ENCODE peak calls at places on chromosomes 11 and 22, in five cellular contexts. X is H9, B is H1, Y is mesenchymal stem cell, I is trophoblast cell. C is an unnamed sample.
A peak's percentile ranks its signal among the peaks of the same experiment; 100 is the strongest.

GRCh38 chr22:35257002-35257320 is 332 bp upstream of the HMGXB4 start:
- DNase-seq in X (no peak), B (no peak), Y (no peak), I (no peak), C (no peak)

GRCh38 chr11:70552167-70552435 is 153.8 kb downstream of the CTTN start:
- DNase-seq in X (no peak), B (no peak), Y (no peak), I (no peak), C (no peak)

GRCh38 chr11:46930089-46930488 is 6.5 kb upstream of the CSTPP1 start:
- DNase-seq in X (no peak), B (no peak), Y (peak; percentile 85), I (no peak), C (no peak)

GRCh38 chr11:5625281-5625680 is 480 bp downstream of the TRIM34 start:
- DNase-seq in X (no peak), B (no peak), Y (no peak), I (no peak), C (no peak)

GRCh38 chr22:39184586-39185577 is 32.4 kb upstream of the CBX7 start:
- DNase-seq in X (no peak), B (no peak), Y (peak; percentile 38), I (no peak), C (no peak)

GRCh38 chr11:15826826-15827225 is 529.5 kb downstream of the SOX6 start:
- DNase-seq in X (peak; percentile 84), B (peak; percentile 39), Y (no peak), I (no peak), C (peak; percentile 73)

GRCh38 chr11:13042873-13043338 is 33.8 kb downstream of the RASSF10 start:
- DNase-seq in X (no peak), B (no peak), Y (no peak), I (no peak), C (no peak)

GRCh38 chr22:26667140-26667539 is 9.8 kb downstream of the MIAT start:
- DNase-seq in X (no peak), B (no peak), Y (no peak), I (no peak), C (no peak)

GRCh38 chr11:58497951-58498350 is 10.0 kb downstream of the OR5B21 start:
- DNase-seq in X (no peak), B (no peak), Y (no peak), I (no peak), C (no peak)

GRCh38 chr11:58493676-58494075 is 14.2 kb downstream of the OR5B21 start:
- DNase-seq in X (no peak), B (no peak), Y (no peak), I (no peak), C (no peak)

GRCh38 chr11:58498464-58498863 is 9.4 kb downstream of the OR5B21 start:
- DNase-seq in X (no peak), B (no peak), Y (no peak), I (no peak), C (no peak)

GRCh38 chr11:58494096-58494495 is 13.8 kb downstream of the OR5B21 start:
- DNase-seq in X (no peak), B (no peak), Y (no peak), I (peak; percentile 35), C (no peak)

DNA sequence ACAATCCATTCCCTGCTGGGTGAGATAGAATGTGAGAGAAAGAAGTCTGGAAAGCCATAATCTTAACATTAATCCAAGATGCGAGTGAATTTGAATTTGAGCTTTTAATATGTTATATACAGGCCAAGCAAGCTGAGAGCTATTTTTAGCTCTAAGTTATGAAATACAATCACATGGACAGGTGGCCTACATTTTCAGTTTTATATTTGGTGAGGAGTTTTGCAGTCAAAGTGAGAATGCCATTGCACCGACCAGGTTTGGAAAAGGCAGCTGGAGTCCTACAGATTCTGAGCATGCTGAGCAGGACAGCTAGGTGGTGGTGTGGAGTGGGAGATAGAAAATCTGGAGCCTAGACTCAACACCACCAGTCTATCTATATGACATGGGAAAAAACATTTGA is 12.0 kb downstream of the OR5B21 start:
- DNase-seq in X (no peak), B (no peak), Y (no peak), I (no peak), C (no peak)
- H2BK12ac ChIP-seq in X (no peak overlapping the region), B (no peak overlapping the region), Y (no peak overlapping the region), I (no peak overlapping the region), C (no peak overlapping the region)

GRCh38 chr22:31603081-31603525 is 58.9 kb downstream of the PISD start:
- DNase-seq in X (no peak), B (no peak), Y (no peak), I (no peak), C (no peak)
- H3K27ac ChIP-seq in X (no peak overlapping the region), B (no peak overlapping the region), Y (peak overlapping the region; percentile 94), I (peak overlapping the region; percentile 96), C (no peak overlapping the region)

GRCh38 chr11:9265211-9266131 is at the start of gene DENND5A:
- DNase-seq in X (peak; percentile 91), B (peak; percentile 61), Y (peak; percentile 92), I (peak; percentile 74), C (peak; percentile 91)

GRCh38 chr11:9264381-9265210 is 554 bp downstream of the DENND5A start:
- DNase-seq in X (peak; percentile 39), B (no peak), Y (peak; percentile 91), I (peak; percentile 53), C (peak; percentile 31)

GRCh38 chr11:9266926-9267325 is 1.8 kb upstream of the DENND5A start:
- DNase-seq in X (no peak), B (no peak), Y (no peak), I (no peak), C (no peak)

GRCh38 chr11:9267680-9268079 is 2.5 kb upstream of the DENND5A start:
- DNase-seq in X (no peak), B (no peak), Y (no peak), I (no peak), C (no peak)

GRCh38 chr11:9266132-9266736 is 1.1 kb upstream of the DENND5A start:
- DNase-seq in X (no peak), B (no peak), Y (no peak), I (no peak), C (no peak)
- H3K4me2 ChIP-seq in X (peak overlapping the region; percentile 76), B (peak overlapping the region; percentile 92), Y (peak overlapping the region; percentile 8), I (peak overlapping the region; percentile 76), C (no peak overlapping the region)

GRCh38 chr22:37905534-37906363 is at the start of gene MICALL1:
- DNase-seq in X (peak; percentile 59), B (no peak), Y (peak; percentile 72), I (peak; percentile 62), C (no peak)

GRCh38 chr22:37909756-37910155 is 3.7 kb downstream of the MICALL1 start:
- DNase-seq in X (no peak), B (no peak), Y (no peak), I (peak; percentile 34), C (no peak)

GRCh38 chr22:37907036-37907954 is 1.2 kb downstream of the MICALL1 start:
- DNase-seq in X (no peak), B (no peak), Y (peak; percentile 54), I (no peak), C (no peak)

GRCh38 chr22:37906364-37907008 is 389 bp downstream of the MICALL1 start:
- DNase-seq in X (no peak), B (no peak), Y (peak; percentile 15), I (no peak), C (no peak)

GRCh38 chr22:37904572-37905533 is 1.2 kb upstream of the MICALL1 start:
- DNase-seq in X (peak; percentile 58), B (no peak), Y (peak; percentile 99), I (peak; percentile 93), C (no peak)
- H2BK12ac ChIP-seq in X (no peak overlapping the region), B (peak overlapping the region; percentile 27), Y (peak overlapping the region; percentile 96), I (peak overlapping the region; percentile 96), C (peak overlapping the region; percentile 12)

GRCh38 chr11:1832989-1833365 is 1.8 kb upstream of the SYT8 start:
- DNase-seq in X (peak; percentile 57), B (no peak), Y (no peak), I (no peak), C (no peak)
- H3K27ac ChIP-seq in X (no peak overlapping the region), B (no peak overlapping the region), Y (no peak overlapping the region), I (no peak overlapping the region), C (peak overlapping the region; percentile 31)

GRCh38 chr11:130051077-130051476 is 18.6 kb upstream of the APLP2 start:
- DNase-seq in X (no peak), B (no peak), Y (no peak), I (peak; percentile 70), C (no peak)
- H3K4me2 ChIP-seq in X (no peak overlapping the region), B (no peak overlapping the region), Y (no peak overlapping the region), I (no peak overlapping the region), C (no peak overlapping the region)

DNA sequence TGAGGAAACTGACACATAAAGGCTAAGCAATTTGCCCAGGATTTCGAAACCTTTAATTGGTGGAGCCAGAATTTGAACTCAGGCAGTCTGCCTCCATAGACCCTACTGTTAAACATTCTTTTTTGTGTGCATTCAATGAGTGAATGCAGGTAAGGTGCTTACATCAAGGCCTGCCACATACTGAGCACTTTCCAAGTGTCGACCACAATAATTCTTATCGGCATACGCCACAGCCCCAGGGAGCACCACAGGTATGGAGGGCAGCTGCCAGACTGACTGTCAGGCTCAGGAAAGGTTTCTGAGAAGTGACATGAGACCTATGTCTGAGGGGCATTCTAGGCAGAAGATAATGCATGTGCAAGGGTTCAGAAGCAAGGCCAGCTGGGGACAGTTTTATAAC is 334.7 kb upstream of the NARS2 start:
- DNase-seq in X (no peak), B (no peak), Y (no peak), I (peak; percentile 85), C (no peak)
- H2BK12ac ChIP-seq in X (no peak overlapping the region), B (no peak overlapping the region), Y (no peak overlapping the region), I (no peak overlapping the region), C (no peak overlapping the region)

DNA sequence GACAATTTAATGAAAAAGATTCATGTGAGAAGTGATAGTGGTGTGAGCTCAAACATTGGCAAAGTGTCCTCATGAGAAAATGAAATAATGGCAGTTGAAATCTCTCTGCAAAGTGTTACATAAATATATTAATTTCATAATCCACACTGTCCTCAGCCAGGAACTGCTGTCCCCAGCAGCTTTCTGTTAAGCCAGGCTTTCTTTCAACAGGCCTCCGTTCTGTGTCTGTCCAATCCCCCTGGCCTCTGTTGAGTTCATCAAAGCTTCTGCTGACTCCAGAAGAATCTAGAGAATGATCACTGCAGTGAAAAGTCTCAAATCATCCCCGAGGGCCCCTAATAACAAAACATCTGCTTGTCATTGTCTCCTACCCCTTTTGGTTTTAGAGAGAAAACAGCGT is 10.0 kb upstream of the ASCC2 start:
- DNase-seq in X (no peak), B (no peak), Y (no peak), I (no peak), C (no peak)
- H3K27ac ChIP-seq in X (no peak overlapping the region), B (no peak overlapping the region), Y (no peak overlapping the region), I (no peak overlapping the region), C (no peak overlapping the region)

GRCh38 chr11:19929147-19929546 is 216.5 kb downstream of the NAV2 start:
- DNase-seq in X (no peak), B (no peak), Y (no peak), I (no peak), C (no peak)
- H3K4me2 ChIP-seq in X (no peak overlapping the region), B (no peak overlapping the region), Y (no peak overlapping the region), I (peak overlapping the region; percentile 16), C (no peak overlapping the region)

GRCh38 chr11:133291672-133292265 is 240.5 kb downstream of the OPCML start:
- DNase-seq in X (no peak), B (no peak), Y (no peak), I (no peak), C (no peak)
- H2BK12ac ChIP-seq in X (no peak overlapping the region), B (no peak overlapping the region), Y (no peak overlapping the region), I (no peak overlapping the region), C (no peak overlapping the region)

C was measured in neuronal stem cell.